ENCODE peak calls at places on chromosomes 16 and 17, in nine cellular contexts. One of them, this sample, is unnamed.

GRCh38 chr17:57356722-57357391 is 100.5 kb downstream of the MSI2 start:
- DNase-seq in K562: no peak
- DNase-seq in activated naive CD4-positive, alpha-beta T cell: no peak
- DNase-seq in A172: no peak
- DNase-seq in iris pigment epithelial cell: peak
- DNase-seq in substantia nigra: peak
- DNase-seq in neuronal stem cell: peak
- DNase-seq in central memory CD4-positive, alpha-beta T cell: no peak
- DNase-seq in hippocampal formation: no peak
- DNase-seq in this sample: no peak

GRCh38 chr16:27175888-27176287 is 27.4 kb upstream of the KDM8 start:
- DNase-seq in iris pigment epithelial cell: no peak
- DNase-seq in neuronal stem cell: no peak
- DNase-seq in A172: peak
- DNase-seq in central memory CD4-positive, alpha-beta T cell: no peak
- DNase-seq in activated naive CD4-positive, alpha-beta T cell: no peak
- DNase-seq in substantia nigra: no peak
- DNase-seq in K562: peak
- DNase-seq in hippocampal formation: no peak
- DNase-seq in this sample: no peak

GRCh38 chr17:56319531-56319930 is 166.3 kb downstream of the ANKFN1 start:
- DNase-seq in hippocampal formation: no peak
- DNase-seq in substantia nigra: no peak
- DNase-seq in neuronal stem cell: peak
- DNase-seq in K562: peak
- DNase-seq in activated naive CD4-positive, alpha-beta T cell: no peak
- DNase-seq in A172: peak
- DNase-seq in central memory CD4-positive, alpha-beta T cell: no peak
- DNase-seq in iris pigment epithelial cell: peak
- DNase-seq in this sample: no peak

GRCh38 chr16:75952124-75952523 is 225.8 kb upstream of the CPHXL start:
- DNase-seq in K562: no peak
- DNase-seq in A172: no peak
- DNase-seq in iris pigment epithelial cell: no peak
- DNase-seq in substantia nigra: no peak
- DNase-seq in activated naive CD4-positive, alpha-beta T cell: no peak
- DNase-seq in central memory CD4-positive, alpha-beta T cell: no peak
- DNase-seq in neuronal stem cell: no peak
- DNase-seq in hippocampal formation: no peak
- DNase-seq in this sample: no peak

GRCh38 chr16:87178177-87178863 is 138.9 kb downstream of the C16orf95 start:
- DNase-seq in hippocampal formation: no peak
- DNase-seq in neuronal stem cell: no peak
- DNase-seq in iris pigment epithelial cell: peak
- DNase-seq in substantia nigra: no peak
- DNase-seq in K562: no peak
- DNase-seq in A172: peak
- DNase-seq in central memory CD4-positive, alpha-beta T cell: no peak
- DNase-seq in activated naive CD4-positive, alpha-beta T cell: no peak
- DNase-seq in this sample: no peak

GRCh38 chr17:54518706-54519105 is 381.9 kb upstream of the TOM1L1 start:
- DNase-seq in substantia nigra: no peak
- DNase-seq in neuronal stem cell: no peak
- DNase-seq in A172: no peak
- DNase-seq in hippocampal formation: no peak
- DNase-seq in K562: no peak
- DNase-seq in activated naive CD4-positive, alpha-beta T cell: no peak
- DNase-seq in iris pigment epithelial cell: no peak
- DNase-seq in central memory CD4-positive, alpha-beta T cell: no peak
- DNase-seq in this sample: no peak

GRCh38 chr17:4152471-4152870 is 9.5 kb downstream of the CYB5D2 start:
- DNase-seq in hippocampal formation: no peak
- DNase-seq in neuronal stem cell: no peak
- DNase-seq in activated naive CD4-positive, alpha-beta T cell: no peak
- DNase-seq in iris pigment epithelial cell: peak
- DNase-seq in central memory CD4-positive, alpha-beta T cell: no peak
- DNase-seq in K562: no peak
- DNase-seq in substantia nigra: no peak
- DNase-seq in A172: peak
- DNase-seq in this sample: no peak

GRCh38 chr16:88057656-88058055 is 106.4 kb downstream of the BANP start:
- DNase-seq in substantia nigra: no peak
- DNase-seq in activated naive CD4-positive, alpha-beta T cell: no peak
- DNase-seq in central memory CD4-positive, alpha-beta T cell: no peak
- DNase-seq in K562: no peak
- DNase-seq in A172: no peak
- DNase-seq in hippocampal formation: no peak
- DNase-seq in iris pigment epithelial cell: no peak
- DNase-seq in neuronal stem cell: no peak
- DNase-seq in this sample: no peak

GRCh38 chr17:42342242-42343008 is 45.8 kb downstream of the STAT3 start:
- DNase-seq in K562: no peak
- DNase-seq in activated naive CD4-positive, alpha-beta T cell: no peak
- DNase-seq in neuronal stem cell: no peak
- DNase-seq in hippocampal formation: no peak
- DNase-seq in substantia nigra: no peak
- DNase-seq in central memory CD4-positive, alpha-beta T cell: no peak
- DNase-seq in iris pigment epithelial cell: peak
- DNase-seq in A172: peak
- DNase-seq in this sample: no peak

GRCh38 chr17:63476857-63477470 is at the start of gene ACE:
- DNase-seq in activated naive CD4-positive, alpha-beta T cell: no peak
- DNase-seq in A172: no peak
- DNase-seq in substantia nigra: no peak
- DNase-seq in K562: peak
- DNase-seq in central memory CD4-positive, alpha-beta T cell: peak
- DNase-seq in iris pigment epithelial cell: no peak
- DNase-seq in neuronal stem cell: no peak
- DNase-seq in hippocampal formation: no peak
- DNase-seq in this sample: no peak

GRCh38 chr16:11258553-11259287 is 2.7 kb upstream of the SOCS1 start:
- DNase-seq in iris pigment epithelial cell: peak
- DNase-seq in hippocampal formation: peak
- DNase-seq in activated naive CD4-positive, alpha-beta T cell: no peak
- DNase-seq in A172: no peak
- DNase-seq in K562: no peak
- DNase-seq in substantia nigra: peak
- DNase-seq in central memory CD4-positive, alpha-beta T cell: peak
- DNase-seq in neuronal stem cell: no peak
- DNase-seq in this sample: peak

GRCh38 chr16:69526831-69527655 is 38.7 kb upstream of the NFAT5 start:
- DNase-seq in K562: no peak
- DNase-seq in iris pigment epithelial cell: no peak
- DNase-seq in activated naive CD4-positive, alpha-beta T cell: no peak
- DNase-seq in central memory CD4-positive, alpha-beta T cell: no peak
- DNase-seq in hippocampal formation: no peak
- DNase-seq in neuronal stem cell: no peak
- DNase-seq in substantia nigra: no peak
- DNase-seq in A172: no peak
- DNase-seq in this sample: no peak

GRCh38 chr16:88320947-88321634 is 61.7 kb upstream of the ZNF469 start:
- DNase-seq in central memory CD4-positive, alpha-beta T cell: no peak
- DNase-seq in K562: peak
- DNase-seq in hippocampal formation: no peak
- DNase-seq in iris pigment epithelial cell: peak
- DNase-seq in substantia nigra: no peak
- DNase-seq in A172: peak
- DNase-seq in activated naive CD4-positive, alpha-beta T cell: no peak
- DNase-seq in neuronal stem cell: no peak
- DNase-seq in this sample: no peak

GRCh38 chr16:85731179-85731578 is 19.7 kb downstream of the C16orf74 start:
- DNase-seq in hippocampal formation: no peak
- DNase-seq in activated naive CD4-positive, alpha-beta T cell: no peak
- DNase-seq in neuronal stem cell: no peak
- DNase-seq in substantia nigra: no peak
- DNase-seq in K562: no peak
- DNase-seq in central memory CD4-positive, alpha-beta T cell: no peak
- DNase-seq in A172: no peak
- DNase-seq in iris pigment epithelial cell: no peak
- DNase-seq in this sample: no peak

GRCh38 chr17:6269474-6269873 is 165.4 kb downstream of the AIPL1 start:
- DNase-seq in activated naive CD4-positive, alpha-beta T cell: no peak
- DNase-seq in K562: peak
- DNase-seq in neuronal stem cell: peak
- DNase-seq in substantia nigra: peak
- DNase-seq in central memory CD4-positive, alpha-beta T cell: no peak
- DNase-seq in A172: peak
- DNase-seq in iris pigment epithelial cell: peak
- DNase-seq in hippocampal formation: no peak
- DNase-seq in this sample: peak

GRCh38 chr17:57801044-57801711 is 48.7 kb downstream of the MRPS23 start:
- DNase-seq in A172: no peak
- DNase-seq in hippocampal formation: no peak
- DNase-seq in K562: no peak
- DNase-seq in activated naive CD4-positive, alpha-beta T cell: no peak
- DNase-seq in iris pigment epithelial cell: no peak
- DNase-seq in neuronal stem cell: no peak
- DNase-seq in substantia nigra: no peak
- DNase-seq in central memory CD4-positive, alpha-beta T cell: no peak
- DNase-seq in this sample: no peak

GRCh38 chr17:77354721-77355455 is 214.1 kb downstream of the SEC14L1 start:
- DNase-seq in K562: no peak
- DNase-seq in neuronal stem cell: no peak
- DNase-seq in hippocampal formation: no peak
- DNase-seq in A172: peak
- DNase-seq in iris pigment epithelial cell: peak
- DNase-seq in central memory CD4-positive, alpha-beta T cell: no peak
- DNase-seq in substantia nigra: no peak
- DNase-seq in activated naive CD4-positive, alpha-beta T cell: no peak
- DNase-seq in this sample: peak

GRCh38 chr17:2388705-2389099 is 12.2 kb downstream of the MNT start:
- DNase-seq in activated naive CD4-positive, alpha-beta T cell: no peak
- DNase-seq in central memory CD4-positive, alpha-beta T cell: no peak
- DNase-seq in hippocampal formation: no peak
- DNase-seq in K562: no peak
- DNase-seq in iris pigment epithelial cell: no peak
- DNase-seq in A172: no peak
- DNase-seq in substantia nigra: no peak
- DNase-seq in neuronal stem cell: no peak
- DNase-seq in this sample: no peak

GRCh38 chr16:24635900-24636610 is 93.4 kb upstream of the TNRC6A start:
- DNase-seq in central memory CD4-positive, alpha-beta T cell: no peak
- DNase-seq in iris pigment epithelial cell: peak
- DNase-seq in A172: peak
- DNase-seq in activated naive CD4-positive, alpha-beta T cell: no peak
- DNase-seq in K562: no peak
- DNase-seq in hippocampal formation: peak
- DNase-seq in substantia nigra: peak
- DNase-seq in neuronal stem cell: no peak
- DNase-seq in this sample: peak

GRCh38 chr17:19386276-19386863 is 620 bp downstream of the MFAP4 start:
- DNase-seq in K562: no peak
- DNase-seq in substantia nigra: no peak
- DNase-seq in hippocampal formation: no peak
- DNase-seq in activated naive CD4-positive, alpha-beta T cell: no peak
- DNase-seq in neuronal stem cell: no peak
- DNase-seq in central memory CD4-positive, alpha-beta T cell: no peak
- DNase-seq in iris pigment epithelial cell: peak
- DNase-seq in A172: peak
- DNase-seq in this sample: peak

GRCh38 chr16:49928176-49928892 is 72.4 kb upstream of the ZNF423 start:
- DNase-seq in activated naive CD4-positive, alpha-beta T cell: no peak
- DNase-seq in central memory CD4-positive, alpha-beta T cell: no peak
- DNase-seq in A172: no peak
- DNase-seq in iris pigment epithelial cell: no peak
- DNase-seq in K562: no peak
- DNase-seq in hippocampal formation: no peak
- DNase-seq in neuronal stem cell: no peak
- DNase-seq in substantia nigra: no peak
- DNase-seq in this sample: no peak

GRCh38 chr16:22077700-22078313 is 14.5 kb upstream of the VWA3A start:
- DNase-seq in substantia nigra: peak
- DNase-seq in activated naive CD4-positive, alpha-beta T cell: peak
- DNase-seq in A172: peak
- DNase-seq in central memory CD4-positive, alpha-beta T cell: peak
- DNase-seq in K562: peak
- DNase-seq in hippocampal formation: peak
- DNase-seq in neuronal stem cell: peak
- DNase-seq in iris pigment epithelial cell: peak
- DNase-seq in this sample: peak

GRCh38 chr17:12665263-12666210 is at the start of gene MYOCD:
- DNase-seq in iris pigment epithelial cell: peak
- DNase-seq in A172: no peak
- DNase-seq in K562: no peak
- DNase-seq in hippocampal formation: no peak
- DNase-seq in substantia nigra: no peak
- DNase-seq in activated naive CD4-positive, alpha-beta T cell: no peak
- DNase-seq in neuronal stem cell: peak
- DNase-seq in central memory CD4-positive, alpha-beta T cell: no peak
- DNase-seq in this sample: peak

GRCh38 chr16:53745126-53745525 is 41.2 kb downstream of the FTO start:
- DNase-seq in activated naive CD4-positive, alpha-beta T cell: no peak
- DNase-seq in neuronal stem cell: no peak
- DNase-seq in A172: peak
- DNase-seq in hippocampal formation: no peak
- DNase-seq in K562: no peak
- DNase-seq in iris pigment epithelial cell: peak
- DNase-seq in substantia nigra: no peak
- DNase-seq in central memory CD4-positive, alpha-beta T cell: no peak
- DNase-seq in this sample: no peak

GRCh38 chr17:40646791-40647548 is 648 bp downstream of the SMARCE1 start:
- DNase-seq in central memory CD4-positive, alpha-beta T cell: no peak
- DNase-seq in activated naive CD4-positive, alpha-beta T cell: no peak
- DNase-seq in hippocampal formation: no peak
- DNase-seq in A172: no peak
- DNase-seq in substantia nigra: no peak
- DNase-seq in neuronal stem cell: no peak
- DNase-seq in K562: peak
- DNase-seq in iris pigment epithelial cell: peak
- DNase-seq in this sample: no peak

GRCh38 chr17:78979780-78980623 is at the start of gene LGALS3BP:
- DNase-seq in iris pigment epithelial cell: peak
- DNase-seq in central memory CD4-positive, alpha-beta T cell: peak
- DNase-seq in K562: no peak
- DNase-seq in activated naive CD4-positive, alpha-beta T cell: peak
- DNase-seq in substantia nigra: peak
- DNase-seq in neuronal stem cell: peak
- DNase-seq in A172: peak
- DNase-seq in hippocampal formation: peak
- DNase-seq in this sample: peak

GRCh38 chr16:75244844-75245758 is 6.3 kb downstream of the BCAR1 start:
- DNase-seq in iris pigment epithelial cell: peak
- DNase-seq in K562: no peak
- DNase-seq in A172: peak
- DNase-seq in hippocampal formation: peak
- DNase-seq in substantia nigra: peak
- DNase-seq in neuronal stem cell: peak
- DNase-seq in activated naive CD4-positive, alpha-beta T cell: no peak
- DNase-seq in central memory CD4-positive, alpha-beta T cell: no peak
- DNase-seq in this sample: peak

GRCh38 chr16:89034573-89034961 is 57.6 kb upstream of the CBFA2T3 start:
- DNase-seq in neuronal stem cell: no peak
- DNase-seq in substantia nigra: no peak
- DNase-seq in A172: no peak
- DNase-seq in K562: no peak
- DNase-seq in iris pigment epithelial cell: no peak
- DNase-seq in activated naive CD4-positive, alpha-beta T cell: no peak
- DNase-seq in central memory CD4-positive, alpha-beta T cell: no peak
- DNase-seq in hippocampal formation: no peak
- DNase-seq in this sample: no peak